ENCODE peak calls at places on chromosomes 7 and 10, in ten cellular contexts. One of them, this sample, is unnamed.

GRCh38 chr7:35605760-35606159 is 89.2 kb downstream of the HERPUD2 start:
- DNase-seq in nephron progenitor cell: no peak
- DNase-seq in RWPE1: peak
- DNase-seq in fibroblast of pulmonary artery: peak
- DNase-seq in H1: no peak
- DNase-seq in progenitor cell of endocrine pancreas: no peak
- DNase-seq in cardiac fibroblast: peak
- DNase-seq in uterus: no peak
- DNase-seq in cardiac muscle cell: peak
- DNase-seq in Caco-2: no peak
- DNase-seq in this sample: peak

GRCh38 chr10:122163182-122164027 is 107.7 kb upstream of the BTBD16 start:
- DNase-seq in nephron progenitor cell: peak
- DNase-seq in RWPE1: no peak
- DNase-seq in fibroblast of pulmonary artery: no peak
- DNase-seq in H1: peak
- DNase-seq in progenitor cell of endocrine pancreas: peak
- DNase-seq in cardiac fibroblast: peak
- DNase-seq in uterus: no peak
- DNase-seq in cardiac muscle cell: peak
- DNase-seq in Caco-2: no peak
- DNase-seq in this sample: no peak

GRCh38 chr7:42440951-42441350 is 203.9 kb upstream of the GLI3 start:
- DNase-seq in nephron progenitor cell: no peak
- DNase-seq in RWPE1: no peak
- DNase-seq in fibroblast of pulmonary artery: no peak
- DNase-seq in H1: no peak
- DNase-seq in progenitor cell of endocrine pancreas: no peak
- DNase-seq in cardiac fibroblast: no peak
- DNase-seq in uterus: no peak
- DNase-seq in cardiac muscle cell: no peak
- DNase-seq in Caco-2: no peak
- DNase-seq in this sample: no peak

GRCh38 chr7:81161459-81162075 is 242.7 kb upstream of the SEMA3C start:
- DNase-seq in nephron progenitor cell: no peak
- DNase-seq in RWPE1: peak
- DNase-seq in fibroblast of pulmonary artery: peak
- DNase-seq in H1: no peak
- DNase-seq in progenitor cell of endocrine pancreas: no peak
- DNase-seq in cardiac fibroblast: peak
- DNase-seq in uterus: no peak
- DNase-seq in cardiac muscle cell: peak
- DNase-seq in Caco-2: no peak
- DNase-seq in this sample: peak

GRCh38 chr10:48517911-48518321 is 87.0 kb downstream of the ARHGAP22 start:
- DNase-seq in nephron progenitor cell: no peak
- DNase-seq in RWPE1: no peak
- DNase-seq in fibroblast of pulmonary artery: no peak
- DNase-seq in H1: no peak
- DNase-seq in progenitor cell of endocrine pancreas: no peak
- DNase-seq in cardiac fibroblast: no peak
- DNase-seq in uterus: no peak
- DNase-seq in cardiac muscle cell: no peak
- DNase-seq in Caco-2: peak
- DNase-seq in this sample: no peak

GRCh38 chr10:31147220-31147608 is 115.5 kb upstream of the ZNF438 start:
- DNase-seq in nephron progenitor cell: no peak
- DNase-seq in RWPE1: peak
- DNase-seq in fibroblast of pulmonary artery: peak
- DNase-seq in H1: no peak
- DNase-seq in progenitor cell of endocrine pancreas: no peak
- DNase-seq in cardiac fibroblast: peak
- DNase-seq in uterus: no peak
- DNase-seq in cardiac muscle cell: peak
- DNase-seq in Caco-2: no peak
- DNase-seq in this sample: peak

GRCh38 chr10:99524736-99525380 is 7.9 kb upstream of the NKX2-3 start:
- DNase-seq in nephron progenitor cell: no peak
- DNase-seq in RWPE1: no peak
- DNase-seq in fibroblast of pulmonary artery: no peak
- DNase-seq in H1: no peak
- DNase-seq in progenitor cell of endocrine pancreas: no peak
- DNase-seq in cardiac fibroblast: no peak
- DNase-seq in uterus: no peak
- DNase-seq in cardiac muscle cell: no peak
- DNase-seq in Caco-2: no peak
- DNase-seq in this sample: no peak

GRCh38 chr7:101169838-101170531 is 4.6 kb upstream of the VGF start:
- DNase-seq in nephron progenitor cell: peak
- DNase-seq in RWPE1: no peak
- DNase-seq in fibroblast of pulmonary artery: peak
- DNase-seq in H1: no peak
- DNase-seq in progenitor cell of endocrine pancreas: peak
- DNase-seq in cardiac fibroblast: peak
- DNase-seq in uterus: peak
- DNase-seq in cardiac muscle cell: peak
- DNase-seq in Caco-2: peak
- DNase-seq in this sample: peak

DNA sequence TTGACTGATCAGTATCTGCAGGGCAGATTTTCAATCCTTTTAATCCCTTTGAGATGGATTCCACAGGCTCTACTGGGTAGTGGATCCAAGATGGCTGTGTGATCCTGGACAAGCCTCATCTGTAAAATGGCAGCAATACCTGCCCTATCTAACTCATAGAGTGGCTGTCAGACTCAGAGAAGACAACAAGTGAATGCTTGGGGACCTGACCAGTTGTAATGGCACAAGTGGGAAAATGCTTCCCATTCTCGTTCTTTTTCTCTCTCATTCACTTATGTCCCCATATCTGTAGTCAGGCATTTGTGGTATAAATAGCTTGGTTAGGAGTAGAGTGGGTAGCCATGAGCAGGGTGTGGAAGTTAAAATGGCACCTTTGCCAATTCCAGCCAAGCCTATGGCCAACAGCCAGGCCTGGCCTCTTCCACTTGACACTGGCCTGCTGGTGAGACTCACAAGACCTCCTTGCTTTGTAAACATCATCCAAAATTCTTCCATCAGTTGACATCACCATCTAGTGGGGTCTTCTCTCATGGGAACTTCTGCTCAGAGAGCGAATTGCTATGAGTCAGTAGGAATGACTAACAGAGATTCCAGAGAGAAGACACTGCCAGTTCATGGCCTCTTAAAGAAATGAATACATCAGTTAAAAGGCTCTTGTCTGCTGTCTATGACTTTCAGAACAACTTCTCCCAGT is 150.1 kb downstream of the PLPP4 start:
- DNase-seq in nephron progenitor cell: no peak
- DNase-seq in RWPE1: peak
- DNase-seq in fibroblast of pulmonary artery: peak
- DNase-seq in H1: no peak
- DNase-seq in progenitor cell of endocrine pancreas: no peak
- DNase-seq in cardiac fibroblast: peak
- DNase-seq in uterus: no peak
- DNase-seq in cardiac muscle cell: peak
- DNase-seq in Caco-2: no peak
- DNase-seq in this sample: peak
- TF ChIP-seq CTCF in nephron progenitor cell: no peak
- TF ChIP-seq CTCF in RWPE1: no peak
- TF ChIP-seq CTCF in fibroblast of pulmonary artery: no peak
- TF ChIP-seq CTCF in H1: no peak
- TF ChIP-seq CTCF in progenitor cell of endocrine pancreas: no peak
- TF ChIP-seq CTCF in cardiac fibroblast: no peak
- TF ChIP-seq CTCF in uterus: no peak
- TF ChIP-seq CTCF in cardiac muscle cell: no peak
- TF ChIP-seq CTCF in Caco-2: no peak
- TF ChIP-seq CTCF in this sample: no peak

DNA sequence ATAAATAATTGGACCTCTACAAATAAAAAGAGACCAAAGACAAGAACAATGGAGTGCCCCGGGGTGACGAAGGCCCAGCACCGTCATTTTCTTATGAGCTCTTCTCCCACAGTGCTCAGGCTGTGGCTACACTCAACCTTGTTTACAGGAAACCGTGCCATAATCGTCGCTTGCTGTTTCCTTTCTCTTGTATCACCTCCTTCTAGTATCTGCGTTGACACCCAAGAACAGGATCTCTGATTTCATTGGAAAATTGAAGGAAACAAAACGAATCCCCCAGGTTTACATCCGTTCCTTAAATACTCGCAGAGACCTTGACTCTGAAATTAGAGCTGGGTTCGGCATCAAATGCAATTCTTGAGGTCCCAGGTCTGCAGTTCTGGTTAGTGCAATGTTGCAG is 1.7 kb upstream of the IGFBP3 start:
- DNase-seq in nephron progenitor cell: no peak
- DNase-seq in RWPE1: no peak
- DNase-seq in fibroblast of pulmonary artery: peak
- DNase-seq in H1: no peak
- DNase-seq in progenitor cell of endocrine pancreas: no peak
- DNase-seq in cardiac fibroblast: peak
- DNase-seq in uterus: peak
- DNase-seq in cardiac muscle cell: peak
- DNase-seq in Caco-2: no peak
- DNase-seq in this sample: peak
- TF ChIP-seq CTCF in nephron progenitor cell: no peak
- TF ChIP-seq CTCF in RWPE1: no peak
- TF ChIP-seq CTCF in fibroblast of pulmonary artery: no peak
- TF ChIP-seq CTCF in H1: no peak
- TF ChIP-seq CTCF in progenitor cell of endocrine pancreas: no peak
- TF ChIP-seq CTCF in cardiac fibroblast: no peak
- TF ChIP-seq CTCF in uterus: no peak
- TF ChIP-seq CTCF in cardiac muscle cell: no peak
- TF ChIP-seq CTCF in Caco-2: no peak
- TF ChIP-seq CTCF in this sample: no peak

GRCh38 chr10:17112566-17112965 is 17.0 kb downstream of the CUBN start:
- DNase-seq in nephron progenitor cell: no peak
- DNase-seq in RWPE1: no peak
- DNase-seq in fibroblast of pulmonary artery: no peak
- DNase-seq in H1: no peak
- DNase-seq in progenitor cell of endocrine pancreas: no peak
- DNase-seq in cardiac fibroblast: no peak
- DNase-seq in uterus: no peak
- DNase-seq in cardiac muscle cell: no peak
- DNase-seq in Caco-2: no peak
- DNase-seq in this sample: no peak

GRCh38 chr10:17113889-17114288 is 15.7 kb downstream of the CUBN start:
- DNase-seq in nephron progenitor cell: no peak
- DNase-seq in RWPE1: no peak
- DNase-seq in fibroblast of pulmonary artery: peak
- DNase-seq in H1: no peak
- DNase-seq in progenitor cell of endocrine pancreas: no peak
- DNase-seq in cardiac fibroblast: peak
- DNase-seq in uterus: peak
- DNase-seq in cardiac muscle cell: peak
- DNase-seq in Caco-2: no peak
- DNase-seq in this sample: peak

GRCh38 chr10:17113346-17113745 is 16.3 kb downstream of the CUBN start:
- DNase-seq in nephron progenitor cell: no peak
- DNase-seq in RWPE1: peak
- DNase-seq in fibroblast of pulmonary artery: no peak
- DNase-seq in H1: no peak
- DNase-seq in progenitor cell of endocrine pancreas: no peak
- DNase-seq in cardiac fibroblast: no peak
- DNase-seq in uterus: no peak
- DNase-seq in cardiac muscle cell: no peak
- DNase-seq in Caco-2: no peak
- DNase-seq in this sample: peak

GRCh38 chr10:17116193-17116592 is 13.4 kb downstream of the CUBN start:
- DNase-seq in nephron progenitor cell: no peak
- DNase-seq in RWPE1: no peak
- DNase-seq in fibroblast of pulmonary artery: no peak
- DNase-seq in H1: no peak
- DNase-seq in progenitor cell of endocrine pancreas: no peak
- DNase-seq in cardiac fibroblast: no peak
- DNase-seq in uterus: peak
- DNase-seq in cardiac muscle cell: no peak
- DNase-seq in Caco-2: peak
- DNase-seq in this sample: no peak

DNA sequence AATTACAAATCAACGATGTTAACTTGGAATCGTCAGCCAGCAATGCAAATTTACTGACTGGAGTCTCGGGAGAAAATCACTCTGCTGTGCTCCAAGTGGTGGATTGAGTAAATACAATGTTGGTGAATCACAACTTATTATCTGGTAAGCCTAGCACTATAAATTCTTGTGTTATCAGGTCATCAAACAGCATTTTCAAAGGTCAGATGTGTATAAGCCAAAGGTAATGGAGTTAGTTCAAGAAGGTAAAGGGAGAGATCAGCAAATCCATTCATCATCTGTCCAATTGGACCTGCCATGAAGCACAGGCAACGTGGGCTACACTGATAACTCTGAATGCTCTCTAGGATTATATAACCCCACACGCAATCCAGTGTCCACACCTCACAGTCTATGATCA is 13.9 kb downstream of the CUBN start:
- DNase-seq in nephron progenitor cell: no peak
- DNase-seq in RWPE1: peak
- DNase-seq in fibroblast of pulmonary artery: peak
- DNase-seq in H1: no peak
- DNase-seq in progenitor cell of endocrine pancreas: no peak
- DNase-seq in cardiac fibroblast: peak
- DNase-seq in uterus: no peak
- DNase-seq in cardiac muscle cell: peak
- DNase-seq in Caco-2: peak
- DNase-seq in this sample: no peak
- TF ChIP-seq CTCF in nephron progenitor cell: no peak
- TF ChIP-seq CTCF in RWPE1: no peak
- TF ChIP-seq CTCF in fibroblast of pulmonary artery: no peak
- TF ChIP-seq CTCF in H1: no peak
- TF ChIP-seq CTCF in progenitor cell of endocrine pancreas: no peak
- TF ChIP-seq CTCF in cardiac fibroblast: no peak
- TF ChIP-seq CTCF in uterus: no peak
- TF ChIP-seq CTCF in cardiac muscle cell: peak
- TF ChIP-seq CTCF in Caco-2: peak
- TF ChIP-seq CTCF in this sample: no peak

GRCh38 chr10:118567701-118568248 is 27.7 kb downstream of the PRLHR start:
- DNase-seq in nephron progenitor cell: no peak
- DNase-seq in RWPE1: no peak
- DNase-seq in fibroblast of pulmonary artery: no peak
- DNase-seq in H1: no peak
- DNase-seq in progenitor cell of endocrine pancreas: no peak
- DNase-seq in cardiac fibroblast: no peak
- DNase-seq in uterus: no peak
- DNase-seq in cardiac muscle cell: no peak
- DNase-seq in Caco-2: no peak
- DNase-seq in this sample: no peak

GRCh38 chr10:118569241-118569881 is 26.1 kb downstream of the PRLHR start:
- DNase-seq in nephron progenitor cell: no peak
- DNase-seq in RWPE1: no peak
- DNase-seq in fibroblast of pulmonary artery: peak
- DNase-seq in H1: no peak
- DNase-seq in progenitor cell of endocrine pancreas: no peak
- DNase-seq in cardiac fibroblast: no peak
- DNase-seq in uterus: peak
- DNase-seq in cardiac muscle cell: peak
- DNase-seq in Caco-2: no peak
- DNase-seq in this sample: peak

GRCh38 chr10:118569882-118570252 is 25.6 kb downstream of the PRLHR start:
- DNase-seq in nephron progenitor cell: no peak
- DNase-seq in RWPE1: no peak
- DNase-seq in fibroblast of pulmonary artery: no peak
- DNase-seq in H1: no peak
- DNase-seq in progenitor cell of endocrine pancreas: no peak
- DNase-seq in cardiac fibroblast: no peak
- DNase-seq in uterus: no peak
- DNase-seq in cardiac muscle cell: no peak
- DNase-seq in Caco-2: no peak
- DNase-seq in this sample: no peak

GRCh38 chr10:118566911-118567310 is 28.5 kb downstream of the PRLHR start:
- DNase-seq in nephron progenitor cell: no peak
- DNase-seq in RWPE1: no peak
- DNase-seq in fibroblast of pulmonary artery: no peak
- DNase-seq in H1: no peak
- DNase-seq in progenitor cell of endocrine pancreas: no peak
- DNase-seq in cardiac fibroblast: no peak
- DNase-seq in uterus: no peak
- DNase-seq in cardiac muscle cell: no peak
- DNase-seq in Caco-2: no peak
- DNase-seq in this sample: no peak

DNA sequence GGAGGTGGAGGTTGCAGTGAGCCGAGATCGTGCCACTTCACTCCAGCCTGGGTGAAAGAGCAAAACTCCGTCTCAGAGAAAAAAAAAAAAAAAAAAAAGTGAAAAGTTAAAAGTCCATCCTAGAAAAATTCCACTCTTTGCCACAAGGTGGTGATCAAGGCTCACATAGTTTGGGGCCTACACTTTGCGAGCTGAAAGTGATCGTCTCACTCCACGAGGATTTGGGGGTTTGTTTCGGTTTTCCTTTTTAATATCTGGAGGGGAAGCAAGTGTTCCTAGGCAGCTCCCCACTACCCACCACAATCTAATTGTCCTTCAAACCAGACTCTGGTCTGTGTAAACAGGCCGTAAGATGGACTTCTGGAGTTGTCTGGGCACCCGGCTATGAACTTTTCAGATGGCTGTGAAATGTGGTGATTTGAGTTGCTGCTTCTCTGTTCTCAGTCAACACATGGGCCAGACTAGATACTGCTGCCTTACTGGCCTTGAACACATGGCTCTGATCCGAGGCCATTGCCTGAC is 27.1 kb downstream of the PRLHR start:
- DNase-seq in nephron progenitor cell: peak
- DNase-seq in RWPE1: peak
- DNase-seq in fibroblast of pulmonary artery: peak
- DNase-seq in H1: no peak
- DNase-seq in progenitor cell of endocrine pancreas: peak
- DNase-seq in cardiac fibroblast: peak
- DNase-seq in uterus: peak
- DNase-seq in cardiac muscle cell: peak
- DNase-seq in Caco-2: no peak
- DNase-seq in this sample: peak
- TF ChIP-seq CTCF in nephron progenitor cell: peak
- TF ChIP-seq CTCF in RWPE1: peak
- TF ChIP-seq CTCF in fibroblast of pulmonary artery: peak
- TF ChIP-seq CTCF in H1: peak
- TF ChIP-seq CTCF in progenitor cell of endocrine pancreas: peak
- TF ChIP-seq CTCF in cardiac fibroblast: peak
- TF ChIP-seq CTCF in uterus: peak
- TF ChIP-seq CTCF in cardiac muscle cell: peak
- TF ChIP-seq CTCF in Caco-2: peak
- TF ChIP-seq CTCF in this sample: peak